ENCODE peak calls at places on chromosomes 7 and 10, in eight cellular contexts. D is MM.1S; S is ovary; P is GM23248; Z is left ventricle myocardium inferior; M is body of pancreas; X is H1; V is CD4-positive, alpha-beta memory T cell. L is an unnamed sample. For H3K4me1, the result is how much of the 10 kb centered on the place peaks cover.

GRCh38 chr7:151558575-151558974 is 38.9 kb upstream of the RHEB start:
- DNase-seq in D (no peak), S (no peak), P (peak), Z (no peak), M (no peak), X (no peak), V (no peak), L (no peak)

GRCh38 chr7:99631311-99632109 is 14.8 kb downstream of the ZSCAN25 start:
- DNase-seq in D (no peak), S (no peak), P (peak), Z (peak), M (peak), X (no peak), V (no peak), L (no peak)

GRCh38 chr7:131202451-131202850 is 125.2 kb upstream of the MKLN1 start:
- DNase-seq in D (no peak), S (no peak), P (no peak), Z (no peak), M (no peak), X (no peak), V (no peak), L (no peak)

GRCh38 chr7:128827971-128828711 is 2.1 kb upstream of the FLNC start:
- DNase-seq in D (no peak), S (no peak), P (peak), Z (peak), M (no peak), X (no peak), V (no peak), L (no peak)

GRCh38 chr10:99484626-99485581 is 47.8 kb upstream of the NKX2-3 start:
- DNase-seq in D (no peak), S (no peak), P (no peak), Z (no peak), M (peak), X (peak), V (no peak), L (no peak)

GRCh38 chr7:25263292-25263691 is 35.0 kb upstream of the NPVF start:
- DNase-seq in D (no peak), S (no peak), P (peak), Z (no peak), M (no peak), X (no peak), V (no peak), L (no peak)

GRCh38 chr7:117399820-117400422 is 27.4 kb downstream of the ASZ1 start:
- DNase-seq in D (peak), S (no peak), P (peak), Z (no peak), M (no peak), X (no peak), V (no peak), L (no peak)

GRCh38 chr10:23358357-23358756 is 13.8 kb upstream of the C10orf67 start:
- DNase-seq in D (no peak), S (no peak), P (no peak), Z (no peak), M (no peak), X (no peak), V (no peak), L (no peak)

GRCh38 chr10:81886939-81887338 is 11.9 kb downstream of the NRG3 start:
- DNase-seq in D (no peak), S (no peak), P (no peak), Z (no peak), M (no peak), X (no peak), V (no peak), L (no peak)

GRCh38 chr7:158573310-158573709 is 14.3 kb downstream of the PTPRN2 start:
- DNase-seq in D (no peak), S (no peak), P (no peak), Z (no peak), M (no peak), X (no peak), V (no peak), L (no peak)

GRCh38 chr10:60048146-60048545 is 141.8 kb upstream of the CCDC6 start:
- DNase-seq in D (no peak), S (no peak), P (no peak), Z (no peak), M (peak), X (no peak), V (no peak), L (peak)

GRCh38 chr7:47293884-47294568 is 287.9 kb downstream of the TNS3 start:
- DNase-seq in D (no peak), S (peak), P (peak), Z (peak), M (peak), X (no peak), V (no peak), L (no peak)

DNA sequence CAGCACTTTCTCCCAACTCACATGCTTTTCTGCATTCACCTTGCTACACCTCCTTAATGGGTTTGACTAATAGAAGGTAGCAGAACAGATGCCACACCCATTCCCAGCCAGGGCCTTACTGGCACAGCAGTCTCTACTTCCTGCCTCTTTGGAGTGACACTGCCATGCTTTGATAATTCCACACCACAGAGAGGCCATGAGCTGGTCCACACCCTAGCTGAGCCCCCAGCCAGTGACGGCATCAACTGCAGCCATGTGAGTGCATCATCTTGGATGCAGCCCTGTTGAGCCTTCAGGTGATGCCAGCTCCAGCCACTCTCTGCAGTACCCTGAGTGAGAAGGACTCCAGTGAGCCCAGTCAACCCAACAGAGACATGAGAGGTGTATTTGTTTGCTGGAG is 27.5 kb upstream of the EZH2 start:
- DNase-seq in D (no peak), S (no peak), P (no peak), Z (no peak), M (no peak), X (no peak), V (no peak), L (no peak)
- H3K4me3 ChIP-seq in D (no peak), S (no peak), P (no peak), Z (no peak), M (no peak), X (no peak), V (no peak), L (no peak)

GRCh38 chr10:11451640-11452260 is 159.7 kb downstream of the USP6NL start:
- DNase-seq in D (no peak), S (no peak), P (no peak), Z (no peak), M (no peak), X (peak), V (no peak), L (no peak)

GRCh38 chr10:11448545-11449244 is 162.8 kb downstream of the USP6NL start:
- DNase-seq in D (peak), S (no peak), P (no peak), Z (no peak), M (no peak), X (no peak), V (no peak), L (no peak)

GRCh38 chr10:11448190-11448544 is 163.3 kb downstream of the USP6NL start:
- DNase-seq in D (no peak), S (no peak), P (no peak), Z (no peak), M (no peak), X (no peak), V (no peak), L (no peak)

GRCh38 chr10:11449761-11450160 is 161.7 kb downstream of the USP6NL start:
- DNase-seq in D (no peak), S (no peak), P (no peak), Z (no peak), M (no peak), X (peak), V (no peak), L (no peak)

DNA sequence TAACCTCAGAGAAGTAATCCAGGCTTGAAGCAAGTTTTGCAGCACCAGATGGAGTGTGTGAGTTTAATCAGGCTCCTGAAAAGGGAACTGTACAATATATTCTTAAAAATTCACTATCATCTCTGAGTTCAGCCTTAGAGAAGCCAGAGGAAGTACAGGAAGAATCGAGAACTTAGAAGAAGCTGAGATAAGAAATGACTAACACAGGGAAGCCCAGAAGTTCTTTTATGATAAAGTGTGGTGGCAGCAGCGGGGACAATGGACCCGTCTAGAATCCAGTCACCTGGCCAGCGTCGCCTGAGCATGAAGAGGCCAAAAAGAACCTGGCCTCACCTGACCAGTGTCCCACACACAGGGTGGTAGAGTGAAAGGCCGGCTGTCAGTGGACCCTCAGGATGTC is 161.0 kb downstream of the USP6NL start:
- DNase-seq in D (no peak), S (no peak), P (no peak), Z (no peak), M (no peak), X (peak), V (no peak), L (no peak)
- H3K4me1 ChIP-seq in D (under half), S (under half), P (under half), Z (under half), M (under half), X (under half), V (under half), L (under half)

DNA sequence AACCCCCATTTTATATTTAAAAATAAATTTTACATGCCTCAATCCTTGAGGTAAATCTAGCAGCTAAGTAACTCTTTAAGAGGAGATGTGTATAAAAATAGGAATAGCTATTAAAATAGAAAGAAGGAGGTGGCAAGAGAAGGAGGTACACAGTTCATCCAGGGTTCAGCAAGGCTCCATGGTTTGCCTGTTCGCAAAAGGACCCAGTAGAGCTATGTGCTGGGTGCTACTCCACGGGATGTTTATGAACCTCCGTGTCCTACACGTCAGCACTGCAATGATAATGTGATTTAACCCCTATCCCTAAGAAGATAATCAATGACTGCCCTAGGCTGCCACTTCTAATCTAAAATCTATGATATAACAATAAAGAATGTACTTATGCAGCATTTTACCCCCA is 926 bp upstream of the DENND11 start:
- DNase-seq in D (no peak), S (no peak), P (no peak), Z (no peak), M (no peak), X (no peak), V (no peak), L (no peak)
- H3K4me3 ChIP-seq in D (no peak), S (no peak), P (peak), Z (peak), M (no peak), X (no peak), V (no peak), L (peak)

DNA sequence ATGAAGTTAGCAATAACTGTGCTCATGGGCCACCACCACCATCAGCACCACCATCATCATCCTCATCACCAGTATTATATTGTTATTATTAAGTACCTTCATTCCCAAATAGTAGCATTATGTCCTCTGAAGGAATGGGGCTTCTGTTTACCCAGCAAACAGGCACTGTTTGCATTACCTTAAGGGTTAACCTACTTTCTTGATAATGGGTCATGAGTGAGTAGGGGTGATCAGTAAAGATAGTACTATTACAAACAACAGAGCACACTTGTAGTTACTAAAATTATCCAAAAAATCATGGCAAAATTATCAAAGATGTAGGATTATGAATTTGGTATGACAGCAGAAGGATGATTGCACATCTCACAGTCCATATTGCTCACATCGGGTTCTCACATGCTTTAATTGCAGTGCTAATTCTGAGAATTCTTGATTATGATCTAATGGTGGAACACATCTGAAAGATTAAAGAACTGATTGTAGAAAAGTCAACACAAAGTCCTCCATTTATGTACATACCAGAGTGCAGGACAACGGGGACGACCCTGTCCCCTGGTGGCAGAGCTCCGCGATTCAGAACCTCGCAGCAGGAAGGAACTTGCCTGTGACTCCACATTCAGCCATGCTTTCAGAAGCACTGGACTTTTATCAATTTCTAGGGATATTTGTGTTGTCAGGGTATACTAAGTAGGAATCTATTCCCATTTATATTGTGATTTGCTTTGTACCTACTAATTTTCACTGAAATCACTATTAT is 31.0 kb downstream of the PDE1C start:
- DNase-seq in D (no peak), S (no peak), P (no peak), Z (no peak), M (no peak), X (no peak), V (no peak), L (no peak)
- H3K4me1 ChIP-seq in D (under half), S (under half), P (under half), Z (half or more), M (under half), X (under half), V (under half), L (under half)

GRCh38 chr7:36708765-36709164 is 15.5 kb downstream of the AOAH start:
- DNase-seq in D (no peak), S (no peak), P (no peak), Z (no peak), M (no peak), X (no peak), V (no peak), L (no peak)
- H3K4me3 ChIP-seq in D (no peak), S (no peak), P (no peak), Z (no peak), M (no peak), X (no peak), V (no peak), L (no peak)

DNA sequence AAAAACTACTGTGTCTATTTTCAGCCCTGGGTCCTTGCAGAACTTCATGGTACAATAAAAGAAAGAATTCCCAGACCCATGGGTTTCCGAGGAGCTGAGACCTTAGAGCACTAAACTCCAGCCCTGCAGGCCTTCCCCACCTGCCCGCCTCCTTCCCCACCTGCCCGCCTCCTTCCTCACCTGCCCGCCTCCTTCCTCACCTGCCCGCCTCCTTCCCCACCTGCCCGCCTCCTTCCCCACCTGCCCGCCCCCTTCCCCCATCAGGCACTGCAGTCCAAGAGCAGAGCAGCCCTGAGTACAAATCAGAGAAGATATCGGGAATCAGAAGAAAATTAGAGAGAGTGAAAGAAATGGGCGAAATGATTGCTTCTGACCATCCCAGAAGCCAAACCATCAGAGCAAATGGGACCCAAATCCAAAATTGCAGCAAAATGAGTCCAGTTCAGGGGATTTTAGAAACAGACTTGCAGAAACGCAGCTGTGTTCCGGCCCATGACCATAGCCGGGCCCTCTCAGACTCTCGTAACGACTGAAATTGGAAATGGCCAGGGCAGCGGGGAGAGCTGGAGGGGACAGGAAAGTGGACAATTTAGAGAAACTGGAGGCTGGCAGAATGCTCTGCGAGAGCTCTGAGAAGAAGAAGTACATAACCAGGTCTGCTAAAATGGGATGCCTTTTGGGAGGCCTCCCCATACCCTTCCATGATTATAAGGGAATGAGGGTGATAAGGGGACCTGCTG is 568.4 kb downstream of the TCERG1L start:
- DNase-seq in D (no peak), S (peak), P (no peak), Z (no peak), M (no peak), X (peak), V (no peak), L (peak)
- H3K4me1 ChIP-seq in D (under half), S (under half), P (under half), Z (under half), M (under half), X (under half), V (under half), L (under half)

GRCh38 chr7:43646603-43647313 is 63.9 kb downstream of the STK17A start:
- DNase-seq in D (peak), S (no peak), P (peak), Z (no peak), M (no peak), X (no peak), V (no peak), L (no peak)
- H3K4me3 ChIP-seq in D (peak), S (no peak), P (peak), Z (peak), M (no peak), X (no peak), V (peak), L (no peak)

GRCh38 chr10:12704488-12704887 is 297.0 kb downstream of the CCDC3 start:
- DNase-seq in D (no peak), S (no peak), P (no peak), Z (no peak), M (no peak), X (no peak), V (no peak), L (no peak)
- H3K4me1 ChIP-seq in D (under half), S (under half), P (half or more), Z (under half), M (under half), X (under half), V (under half), L (half or more)